ENCODE peak calls at places on chromosomes 16 and 17, in eight cellular contexts. C is dorsolateral prefrontal cortex; I is epithelial cell of esophagus; L is NT2/D1; O is AG09309; H is CD4-positive, alpha-beta memory T cell; M is body of pancreas; K is thoracic aorta. R is an unnamed sample.

GRCh38 chr16:14378131-14378551 is 251.9 kb downstream of the PARN start:
- DNase-seq in C (no peak), I (peak), L (no peak), O (no peak), H (no peak), M (no peak), K (no peak), R (peak)

GRCh38 chr17:50589112-50589712 is 28.7 kb downstream of the CACNA1G start:
- DNase-seq in C (no peak), I (peak), L (no peak), O (no peak), H (peak), M (no peak), K (no peak), R (peak)

GRCh38 chr16:68309798-68310197 is 948 bp downstream of the SLC7A6OS start:
- DNase-seq in C (no peak), I (no peak), L (no peak), O (no peak), H (no peak), M (no peak), K (no peak), R (no peak)

GRCh38 chr17:68378202-68379149 is 78.8 kb downstream of the WIPI1 start:
- DNase-seq in C (peak), I (peak), L (peak), O (peak), H (no peak), M (peak), K (peak), R (peak)

GRCh38 chr16:27154573-27155521 is 48.5 kb upstream of the KDM8 start:
- DNase-seq in C (peak), I (peak), L (peak), O (no peak), H (peak), M (peak), K (no peak), R (peak)

GRCh38 chr16:66517586-66518263 is 32.2 kb downstream of the TK2 start:
- DNase-seq in C (no peak), I (no peak), L (no peak), O (no peak), H (no peak), M (no peak), K (no peak), R (no peak)

GRCh38 chr17:77325826-77326581 is 185.2 kb downstream of the SEC14L1 start:
- DNase-seq in C (no peak), I (no peak), L (no peak), O (no peak), H (no peak), M (no peak), K (no peak), R (peak)

GRCh38 chr16:79721186-79721745 is 120.7 kb upstream of the MAF start:
- DNase-seq in C (no peak), I (no peak), L (no peak), O (no peak), H (no peak), M (no peak), K (no peak), R (no peak)

GRCh38 chr16:578870-579405 is 9.2 kb downstream of the PIGQ start:
- DNase-seq in C (no peak), I (peak), L (no peak), O (no peak), H (peak), M (peak), K (no peak), R (peak)

GRCh38 chr17:18314059-18314730 is 599 bp downstream of the TOP3A start:
- DNase-seq in C (no peak), I (peak), L (no peak), O (no peak), H (no peak), M (peak), K (no peak), R (peak)

GRCh38 chr16:10205688-10206087 is 23.5 kb upstream of the GRIN2A start:
- DNase-seq in C (no peak), I (no peak), L (no peak), O (no peak), H (no peak), M (no peak), K (no peak), R (no peak)

GRCh38 chr16:81786321-81786720 is 7.2 kb downstream of the PLCG2 start:
- DNase-seq in C (no peak), I (peak), L (peak), O (no peak), H (no peak), M (no peak), K (no peak), R (peak)

GRCh38 chr17:17713839-17714238 is 32.6 kb downstream of the RAI1 start:
- DNase-seq in C (peak), I (no peak), L (no peak), O (no peak), H (no peak), M (peak), K (no peak), R (peak)

GRCh38 chr17:77846531-77847085 is 111.9 kb upstream of the TNRC6C start:
- DNase-seq in C (no peak), I (no peak), L (no peak), O (no peak), H (peak), M (no peak), K (no peak), R (no peak)

GRCh38 chr17:17391575-17392370 is 85.0 kb upstream of the MED9 start:
- DNase-seq in C (no peak), I (peak), L (no peak), O (no peak), H (peak), M (no peak), K (no peak), R (peak)

GRCh38 chr17:57601328-57601727 is 143.8 kb downstream of the CCDC182 start:
- DNase-seq in C (no peak), I (no peak), L (no peak), O (no peak), H (no peak), M (no peak), K (no peak), R (no peak)

GRCh38 chr16:533391-534088 is 6.0 kb downstream of the CAPN15 start:
- DNase-seq in C (no peak), I (peak), L (no peak), O (no peak), H (no peak), M (peak), K (no peak), R (no peak)

GRCh38 chr16:4116328-4117249 is at the start of gene ADCY9:
- DNase-seq in C (peak), I (peak), L (peak), O (no peak), H (peak), M (peak), K (no peak), R (peak)

GRCh38 chr16:726438-727290 is at the start of the genes CCDC78 and HAGHL:
- DNase-seq in C (peak), I (peak), L (peak), O (no peak), H (peak), M (peak), K (no peak), R (peak)

GRCh38 chr16:57357330-57358151 is 1.0 kb upstream of the CCL22 start:
- DNase-seq in C (no peak), I (no peak), L (no peak), O (no peak), H (no peak), M (no peak), K (no peak), R (no peak)

GRCh38 chr16:47310792-47311211 is 150.1 kb downstream of the ITFG1 start:
- DNase-seq in C (no peak), I (no peak), L (no peak), O (no peak), H (no peak), M (no peak), K (no peak), R (no peak)
- H3K4me3 ChIP-seq in C (no peak), I (no peak), L (no peak), O (no peak), H (no peak), M (no peak), K (no peak), R (no peak)

GRCh38 chr16:12087901-12088364 is 111.4 kb downstream of the SNX29 start:
- DNase-seq in C (peak), I (peak), L (no peak), O (no peak), H (no peak), M (no peak), K (no peak), R (no peak)

GRCh38 chr16:12092347-12092882 is 115.9 kb downstream of the SNX29 start:
- DNase-seq in C (no peak), I (peak), L (no peak), O (peak), H (no peak), M (no peak), K (no peak), R (peak)

GRCh38 chr16:12091569-12092346 is 115.2 kb downstream of the SNX29 start:
- DNase-seq in C (no peak), I (no peak), L (no peak), O (no peak), H (no peak), M (no peak), K (no peak), R (no peak)

GRCh38 chr16:12089492-12090161 is 113.1 kb downstream of the SNX29 start:
- DNase-seq in C (peak), I (peak), L (no peak), O (no peak), H (peak), M (peak), K (peak), R (peak)

GRCh38 chr16:12090162-12090552 is 113.6 kb downstream of the SNX29 start:
- DNase-seq in C (no peak), I (no peak), L (no peak), O (no peak), H (no peak), M (no peak), K (no peak), R (no peak)
- H3K4me3 ChIP-seq in C (peak), I (no peak), L (peak), O (no peak), H (peak), M (no peak), K (peak), R (peak)

GRCh38 chr17:31321481-31321880 is at the start of gene EVI2A:
- DNase-seq in C (peak), I (peak), L (no peak), O (peak), H (peak), M (no peak), K (no peak), R (peak)
- H3K4me3 ChIP-seq in C (peak), I (no peak), L (no peak), O (peak), H (peak), M (no peak), K (peak), R (peak)

GRCh38 chr16:23131841-23132576 is 17.2 kb downstream of the USP31 start:
- DNase-seq in C (no peak), I (no peak), L (no peak), O (no peak), H (no peak), M (no peak), K (no peak), R (peak)
- H3K4me3 ChIP-seq in C (peak), I (no peak), L (no peak), O (no peak), H (no peak), M (no peak), K (peak), R (peak)

R was measured in GM23248.